ENCODE peak calls at places on chromosomes 1 and 21, in five cellular contexts. One of them, this sample, is unnamed.

GRCh38 chr1:8016244-8017241 is 9.6 kb downstream of the ERRFI1 start:
- DNase-seq in vagina: no peak
- DNase-seq in GM20000: no peak
- DNase-seq in progenitor cell of endocrine pancreas: no peak
- DNase-seq in A549: no peak
- DNase-seq in this sample: no peak

GRCh38 chr1:42736152-42736551 is 3.9 kb downstream of the CLDN19 start:
- DNase-seq in vagina: no peak
- DNase-seq in GM20000: peak
- DNase-seq in progenitor cell of endocrine pancreas: no peak
- DNase-seq in A549: peak
- DNase-seq in this sample: no peak

GRCh38 chr1:232886304-232886703 is 64.1 kb upstream of the NTPCR start:
- DNase-seq in vagina: no peak
- DNase-seq in GM20000: no peak
- DNase-seq in progenitor cell of endocrine pancreas: no peak
- DNase-seq in A549: no peak
- DNase-seq in this sample: no peak

GRCh38 chr1:184905601-184906322 is 68.5 kb downstream of the NIBAN1 start:
- DNase-seq in vagina: no peak
- DNase-seq in GM20000: no peak
- DNase-seq in progenitor cell of endocrine pancreas: no peak
- DNase-seq in A549: peak
- DNase-seq in this sample: no peak

GRCh38 chr1:48227165-48228013 is 4.9 kb downstream of the SLC5A9 start:
- DNase-seq in vagina: no peak
- DNase-seq in GM20000: no peak
- DNase-seq in progenitor cell of endocrine pancreas: no peak
- DNase-seq in A549: no peak
- DNase-seq in this sample: no peak

GRCh38 chr1:36589006-36589405 is 106.3 kb upstream of the CSF3R start:
- DNase-seq in vagina: no peak
- DNase-seq in GM20000: no peak
- DNase-seq in progenitor cell of endocrine pancreas: no peak
- DNase-seq in A549: no peak
- DNase-seq in this sample: no peak

GRCh38 chr21:41877901-41878830 is 978 bp downstream of the PRDM15 start:
- DNase-seq in vagina: no peak
- DNase-seq in GM20000: peak
- DNase-seq in progenitor cell of endocrine pancreas: no peak
- DNase-seq in A549: peak
- DNase-seq in this sample: peak

GRCh38 chr1:46522184-46522968 is 29.1 kb downstream of the KNCN start:
- DNase-seq in vagina: no peak
- DNase-seq in GM20000: no peak
- DNase-seq in progenitor cell of endocrine pancreas: no peak
- DNase-seq in A549: peak
- DNase-seq in this sample: peak

GRCh38 chr21:31731112-31731801 is 661 bp downstream of the SCAF4 start:
- DNase-seq in vagina: no peak
- DNase-seq in GM20000: peak
- DNase-seq in progenitor cell of endocrine pancreas: peak
- DNase-seq in A549: no peak
- DNase-seq in this sample: peak

GRCh38 chr21:34690041-34690792 is 21.4 kb downstream of the CLIC6 start:
- DNase-seq in vagina: no peak
- DNase-seq in GM20000: no peak
- DNase-seq in progenitor cell of endocrine pancreas: no peak
- DNase-seq in A549: no peak
- DNase-seq in this sample: no peak

GRCh38 chr21:27196651-27197050 is 229.8 kb upstream of the ADAMTS5 start:
- DNase-seq in vagina: no peak
- DNase-seq in GM20000: no peak
- DNase-seq in progenitor cell of endocrine pancreas: no peak
- DNase-seq in A549: no peak
- DNase-seq in this sample: no peak

GRCh38 chr1:235843458-235843857 is 23.2 kb downstream of the LYST start:
- DNase-seq in vagina: no peak
- DNase-seq in GM20000: peak
- DNase-seq in progenitor cell of endocrine pancreas: no peak
- DNase-seq in A549: peak
- DNase-seq in this sample: peak
- TF ChIP-seq CTCF in vagina: peak
- TF ChIP-seq CTCF in GM20000: peak
- TF ChIP-seq CTCF in progenitor cell of endocrine pancreas: peak
- TF ChIP-seq CTCF in A549: peak
- TF ChIP-seq CTCF in this sample: peak

GRCh38 chr1:58590019-58590418 is 13.0 kb upstream of the TACSTD2 start:
- DNase-seq in vagina: no peak
- DNase-seq in GM20000: no peak
- DNase-seq in progenitor cell of endocrine pancreas: no peak
- DNase-seq in A549: no peak
- DNase-seq in this sample: no peak
- TF ChIP-seq CTCF in vagina: no peak
- TF ChIP-seq CTCF in GM20000: no peak
- TF ChIP-seq CTCF in progenitor cell of endocrine pancreas: no peak
- TF ChIP-seq CTCF in A549: no peak
- TF ChIP-seq CTCF in this sample: no peak

GRCh38 chr1:152328801-152329391 is 3.9 kb upstream of the FLG start:
- DNase-seq in vagina: no peak
- DNase-seq in GM20000: no peak
- DNase-seq in progenitor cell of endocrine pancreas: no peak
- DNase-seq in A549: no peak
- DNase-seq in this sample: no peak
- TF ChIP-seq CTCF in vagina: no peak
- TF ChIP-seq CTCF in GM20000: no peak
- TF ChIP-seq CTCF in progenitor cell of endocrine pancreas: no peak
- TF ChIP-seq CTCF in A549: no peak
- TF ChIP-seq CTCF in this sample: no peak

GRCh38 chr1:245495681-245496080 is 340.9 kb downstream of the KIF26B start:
- DNase-seq in vagina: no peak
- DNase-seq in GM20000: no peak
- DNase-seq in progenitor cell of endocrine pancreas: no peak
- DNase-seq in A549: no peak
- DNase-seq in this sample: no peak

GRCh38 chr1:245503548-245503947 is 348.8 kb downstream of the KIF26B start:
- DNase-seq in vagina: no peak
- DNase-seq in GM20000: no peak
- DNase-seq in progenitor cell of endocrine pancreas: no peak
- DNase-seq in A549: no peak
- DNase-seq in this sample: no peak

GRCh38 chr1:245501635-245502034 is 346.9 kb downstream of the KIF26B start:
- DNase-seq in vagina: no peak
- DNase-seq in GM20000: no peak
- DNase-seq in progenitor cell of endocrine pancreas: no peak
- DNase-seq in A549: no peak
- DNase-seq in this sample: no peak

DNA sequence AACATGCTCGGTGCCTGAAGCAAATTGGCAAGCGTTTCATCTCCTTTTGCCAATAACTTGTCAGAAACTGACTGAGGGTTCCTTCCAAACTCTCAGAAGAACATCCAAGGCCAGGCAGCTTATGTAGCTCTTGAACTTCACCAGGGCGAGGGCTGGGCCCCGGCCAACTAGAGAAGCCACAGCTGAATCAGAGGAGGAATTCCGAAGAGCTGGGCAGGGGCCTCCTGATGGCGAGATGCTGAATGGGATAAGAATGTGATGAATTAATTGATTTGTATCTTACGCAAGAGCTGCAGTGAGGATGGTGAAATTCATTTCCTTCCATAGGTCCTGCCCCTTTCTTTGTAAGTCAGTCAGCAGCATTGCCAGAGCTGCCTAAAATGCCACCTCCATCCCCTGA is 345.8 kb downstream of the KIF26B start:
- DNase-seq in vagina: no peak
- DNase-seq in GM20000: no peak
- DNase-seq in progenitor cell of endocrine pancreas: no peak
- DNase-seq in A549: no peak
- DNase-seq in this sample: no peak
- TF ChIP-seq CTCF in vagina: no peak
- TF ChIP-seq CTCF in GM20000: no peak
- TF ChIP-seq CTCF in progenitor cell of endocrine pancreas: no peak
- TF ChIP-seq CTCF in A549: no peak
- TF ChIP-seq CTCF in this sample: no peak

DNA sequence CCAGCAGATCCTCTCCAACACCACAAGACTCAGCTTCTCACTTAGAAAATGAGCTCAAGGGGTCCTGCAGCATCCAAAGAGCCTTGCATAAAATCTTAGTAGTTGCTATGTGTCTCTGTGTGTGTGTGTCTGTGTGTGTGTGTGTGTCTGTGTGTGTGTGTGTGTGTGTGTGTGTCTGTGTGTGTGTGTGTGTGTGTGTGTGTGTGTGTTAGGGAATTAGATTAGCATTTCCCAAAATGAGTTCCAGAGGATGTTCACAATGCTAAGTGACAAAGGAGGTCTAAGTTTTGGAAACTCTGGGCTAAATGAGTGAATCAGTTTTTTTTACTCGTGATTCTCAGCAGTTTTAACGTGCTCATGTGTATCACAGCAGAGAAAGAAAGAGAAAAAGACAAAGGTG is 30.5 kb downstream of the TNNT2 start:
- DNase-seq in vagina: no peak
- DNase-seq in GM20000: no peak
- DNase-seq in progenitor cell of endocrine pancreas: no peak
- DNase-seq in A549: no peak
- DNase-seq in this sample: no peak
- TF ChIP-seq CTCF in vagina: no peak
- TF ChIP-seq CTCF in GM20000: no peak
- TF ChIP-seq CTCF in progenitor cell of endocrine pancreas: no peak
- TF ChIP-seq CTCF in A549: no peak
- TF ChIP-seq CTCF in this sample: no peak

DNA sequence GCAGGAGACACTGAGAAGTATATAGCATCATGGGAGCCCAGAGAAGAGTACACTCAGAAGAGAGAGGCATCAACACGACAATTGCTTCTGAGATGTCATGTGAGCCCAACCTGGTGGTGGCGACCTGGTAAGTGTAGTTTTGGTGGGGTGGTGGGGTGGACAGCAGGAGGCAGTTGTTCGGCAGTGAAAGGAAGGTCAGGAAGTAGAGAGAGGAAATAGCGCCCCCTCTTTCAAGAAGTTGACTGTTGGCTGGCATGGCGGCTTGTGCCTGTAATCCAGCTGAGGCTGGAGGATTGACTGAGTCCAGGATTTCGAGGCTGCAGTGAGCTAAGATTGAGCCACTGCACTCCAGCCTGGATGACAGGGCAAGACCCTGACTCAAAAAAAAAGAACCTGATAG is 12.6 kb downstream of the RSPO1 start:
- DNase-seq in vagina: no peak
- DNase-seq in GM20000: no peak
- DNase-seq in progenitor cell of endocrine pancreas: no peak
- DNase-seq in A549: peak
- DNase-seq in this sample: no peak
- TF ChIP-seq CTCF in vagina: no peak
- TF ChIP-seq CTCF in GM20000: no peak
- TF ChIP-seq CTCF in progenitor cell of endocrine pancreas: no peak
- TF ChIP-seq CTCF in A549: no peak
- TF ChIP-seq CTCF in this sample: peak

DNA sequence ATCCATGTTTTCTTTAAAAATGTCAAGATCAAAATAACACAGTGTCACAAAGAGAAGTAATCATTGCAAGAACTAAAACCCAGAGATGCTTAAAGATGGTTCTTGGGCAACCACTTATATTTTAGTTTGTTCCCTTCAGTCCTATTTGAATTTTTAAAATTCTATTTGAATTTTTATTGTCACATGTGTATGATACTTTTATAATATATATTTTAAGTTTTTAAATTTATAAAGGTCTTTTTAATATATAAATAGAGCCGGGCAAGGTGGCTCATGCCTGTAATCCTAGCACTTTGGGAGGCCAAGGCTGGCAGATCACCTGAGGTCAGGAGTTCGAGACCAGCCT is 22.3 kb upstream of the DISC1 start:
- DNase-seq in vagina: no peak
- DNase-seq in GM20000: no peak
- DNase-seq in progenitor cell of endocrine pancreas: no peak
- DNase-seq in A549: no peak
- DNase-seq in this sample: no peak
- TF ChIP-seq CTCF in vagina: no peak
- TF ChIP-seq CTCF in GM20000: no peak
- TF ChIP-seq CTCF in progenitor cell of endocrine pancreas: peak
- TF ChIP-seq CTCF in A549: no peak
- TF ChIP-seq CTCF in this sample: no peak

DNA sequence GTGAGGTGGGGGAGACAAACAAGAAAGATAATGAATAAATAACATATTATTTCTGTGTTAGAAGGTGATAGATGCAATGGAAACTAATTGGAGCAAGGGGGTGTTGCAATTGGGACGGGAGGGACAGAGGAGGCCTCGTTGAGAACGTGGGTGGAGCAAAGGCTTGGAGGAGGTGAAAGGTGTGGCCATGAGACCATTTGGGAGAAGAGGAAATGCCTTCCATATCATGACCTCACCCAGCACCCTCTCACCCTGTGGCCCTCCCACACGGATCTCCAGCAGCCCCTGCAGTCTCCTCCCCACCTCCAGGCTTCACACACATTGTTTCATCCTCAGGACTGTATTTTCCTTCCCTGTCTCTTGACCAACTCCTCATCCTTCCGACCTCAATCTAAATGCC is 85.3 kb upstream of the ARHGAP29 start:
- DNase-seq in vagina: no peak
- DNase-seq in GM20000: no peak
- DNase-seq in progenitor cell of endocrine pancreas: no peak
- DNase-seq in A549: peak
- DNase-seq in this sample: no peak
- TF ChIP-seq CTCF in vagina: no peak
- TF ChIP-seq CTCF in GM20000: no peak
- TF ChIP-seq CTCF in progenitor cell of endocrine pancreas: no peak
- TF ChIP-seq CTCF in A549: no peak
- TF ChIP-seq CTCF in this sample: no peak

GRCh38 chr1:118826669-118827068 is 161.5 kb downstream of the TBX15 start:
- DNase-seq in vagina: no peak
- DNase-seq in GM20000: no peak
- DNase-seq in progenitor cell of endocrine pancreas: no peak
- DNase-seq in A549: peak
- DNase-seq in this sample: no peak
- TF ChIP-seq CTCF in vagina: no peak
- TF ChIP-seq CTCF in GM20000: no peak
- TF ChIP-seq CTCF in progenitor cell of endocrine pancreas: peak
- TF ChIP-seq CTCF in A549: no peak
- TF ChIP-seq CTCF in this sample: no peak

This sample was measured in A673.